ENCODE peak calls at places on chromosomes 5 and 9, in ten cellular contexts. One of them, this sample, is unnamed.

GRCh38 chr9:98775831-98776441 is 20.4 kb downstream of the ANKS6 start:
- DNase-seq in HFF-Myc: peak
- DNase-seq in mucosa of descending colon: peak
- DNase-seq in foreskin fibroblast: peak
- DNase-seq in A549: peak
- DNase-seq in body of pancreas: peak
- DNase-seq in GM23248: peak
- DNase-seq in AG09309: peak
- DNase-seq in hepatocyte: peak
- DNase-seq in fibroblast of pulmonary artery: peak
- DNase-seq in this sample: peak

GRCh38 chr5:81895312-81895711 is 76.5 kb upstream of the ATG10 start:
- DNase-seq in HFF-Myc: no peak
- DNase-seq in mucosa of descending colon: no peak
- DNase-seq in foreskin fibroblast: peak
- DNase-seq in A549: no peak
- DNase-seq in body of pancreas: no peak
- DNase-seq in GM23248: no peak
- DNase-seq in AG09309: no peak
- DNase-seq in hepatocyte: no peak
- DNase-seq in fibroblast of pulmonary artery: peak
- DNase-seq in this sample: peak

GRCh38 chr5:128436825-128437224 is 101.2 kb downstream of the FBN2 start:
- DNase-seq in HFF-Myc: peak
- DNase-seq in mucosa of descending colon: no peak
- DNase-seq in foreskin fibroblast: peak
- DNase-seq in A549: peak
- DNase-seq in body of pancreas: no peak
- DNase-seq in GM23248: peak
- DNase-seq in AG09309: peak
- DNase-seq in hepatocyte: peak
- DNase-seq in fibroblast of pulmonary artery: peak
- DNase-seq in this sample: peak

GRCh38 chr9:123397975-123398374 is 42.0 kb downstream of the CRB2 start:
- DNase-seq in HFF-Myc: no peak
- DNase-seq in mucosa of descending colon: no peak
- DNase-seq in foreskin fibroblast: no peak
- DNase-seq in A549: no peak
- DNase-seq in body of pancreas: no peak
- DNase-seq in GM23248: no peak
- DNase-seq in AG09309: no peak
- DNase-seq in hepatocyte: no peak
- DNase-seq in fibroblast of pulmonary artery: no peak
- DNase-seq in this sample: no peak

GRCh38 chr9:73423891-73424290 is 272.2 kb downstream of the ANXA1 start:
- DNase-seq in HFF-Myc: no peak
- DNase-seq in mucosa of descending colon: no peak
- DNase-seq in foreskin fibroblast: peak
- DNase-seq in A549: no peak
- DNase-seq in body of pancreas: no peak
- DNase-seq in GM23248: no peak
- DNase-seq in AG09309: no peak
- DNase-seq in hepatocyte: no peak
- DNase-seq in fibroblast of pulmonary artery: peak
- DNase-seq in this sample: no peak

GRCh38 chr5:73380710-73381586 is 67.6 kb downstream of the FOXD1 start:
- DNase-seq in HFF-Myc: no peak
- DNase-seq in mucosa of descending colon: no peak
- DNase-seq in foreskin fibroblast: no peak
- DNase-seq in A549: no peak
- DNase-seq in body of pancreas: no peak
- DNase-seq in GM23248: no peak
- DNase-seq in AG09309: no peak
- DNase-seq in hepatocyte: no peak
- DNase-seq in fibroblast of pulmonary artery: no peak
- DNase-seq in this sample: no peak

GRCh38 chr9:114125614-114126013 is 26.5 kb upstream of the KIF12 start:
- DNase-seq in HFF-Myc: no peak
- DNase-seq in mucosa of descending colon: no peak
- DNase-seq in foreskin fibroblast: no peak
- DNase-seq in A549: no peak
- DNase-seq in body of pancreas: no peak
- DNase-seq in GM23248: no peak
- DNase-seq in AG09309: no peak
- DNase-seq in hepatocyte: no peak
- DNase-seq in fibroblast of pulmonary artery: no peak
- DNase-seq in this sample: no peak

GRCh38 chr5:80008945-80009344 is 17.9 kb upstream of the MTX3 start:
- DNase-seq in HFF-Myc: no peak
- DNase-seq in mucosa of descending colon: no peak
- DNase-seq in foreskin fibroblast: no peak
- DNase-seq in A549: no peak
- DNase-seq in body of pancreas: no peak
- DNase-seq in GM23248: no peak
- DNase-seq in AG09309: no peak
- DNase-seq in hepatocyte: no peak
- DNase-seq in fibroblast of pulmonary artery: no peak
- DNase-seq in this sample: no peak

GRCh38 chr5:157516016-157516415 is 56.0 kb downstream of the NIPAL4 start:
- DNase-seq in HFF-Myc: peak
- DNase-seq in mucosa of descending colon: no peak
- DNase-seq in foreskin fibroblast: peak
- DNase-seq in A549: no peak
- DNase-seq in body of pancreas: no peak
- DNase-seq in GM23248: peak
- DNase-seq in AG09309: no peak
- DNase-seq in hepatocyte: peak
- DNase-seq in fibroblast of pulmonary artery: peak
- DNase-seq in this sample: peak

GRCh38 chr5:154189819-154190651 is 498 bp upstream of the GALNT10 start:
- DNase-seq in HFF-Myc: no peak
- DNase-seq in mucosa of descending colon: peak
- DNase-seq in foreskin fibroblast: peak
- DNase-seq in A549: peak
- DNase-seq in body of pancreas: peak
- DNase-seq in GM23248: peak
- DNase-seq in AG09309: no peak
- DNase-seq in hepatocyte: peak
- DNase-seq in fibroblast of pulmonary artery: peak
- DNase-seq in this sample: peak

GRCh38 chr9:32665101-32665500 is 29.6 kb upstream of the TAF1L start:
- DNase-seq in HFF-Myc: no peak
- DNase-seq in mucosa of descending colon: no peak
- DNase-seq in foreskin fibroblast: no peak
- DNase-seq in A549: no peak
- DNase-seq in body of pancreas: no peak
- DNase-seq in GM23248: peak
- DNase-seq in AG09309: no peak
- DNase-seq in hepatocyte: no peak
- DNase-seq in fibroblast of pulmonary artery: peak
- DNase-seq in this sample: peak

GRCh38 chr5:100772548-100772947 is 130.5 kb downstream of the ST8SIA4 start:
- DNase-seq in HFF-Myc: no peak
- DNase-seq in mucosa of descending colon: no peak
- DNase-seq in foreskin fibroblast: no peak
- DNase-seq in A549: no peak
- DNase-seq in body of pancreas: no peak
- DNase-seq in GM23248: no peak
- DNase-seq in AG09309: no peak
- DNase-seq in hepatocyte: no peak
- DNase-seq in fibroblast of pulmonary artery: no peak
- DNase-seq in this sample: no peak

GRCh38 chr5:100776244-100776643 is 126.8 kb downstream of the ST8SIA4 start:
- DNase-seq in HFF-Myc: no peak
- DNase-seq in mucosa of descending colon: no peak
- DNase-seq in foreskin fibroblast: peak
- DNase-seq in A549: no peak
- DNase-seq in body of pancreas: no peak
- DNase-seq in GM23248: peak
- DNase-seq in AG09309: no peak
- DNase-seq in hepatocyte: no peak
- DNase-seq in fibroblast of pulmonary artery: peak
- DNase-seq in this sample: peak

GRCh38 chr5:100779669-100780375 is 123.3 kb downstream of the ST8SIA4 start:
- DNase-seq in HFF-Myc: no peak
- DNase-seq in mucosa of descending colon: peak
- DNase-seq in foreskin fibroblast: no peak
- DNase-seq in A549: no peak
- DNase-seq in body of pancreas: no peak
- DNase-seq in GM23248: no peak
- DNase-seq in AG09309: no peak
- DNase-seq in hepatocyte: no peak
- DNase-seq in fibroblast of pulmonary artery: no peak
- DNase-seq in this sample: no peak

GRCh38 chr5:100780376-100780870 is 122.7 kb downstream of the ST8SIA4 start:
- DNase-seq in HFF-Myc: no peak
- DNase-seq in mucosa of descending colon: no peak
- DNase-seq in foreskin fibroblast: no peak
- DNase-seq in A549: no peak
- DNase-seq in body of pancreas: no peak
- DNase-seq in GM23248: no peak
- DNase-seq in AG09309: no peak
- DNase-seq in hepatocyte: no peak
- DNase-seq in fibroblast of pulmonary artery: no peak
- DNase-seq in this sample: no peak

GRCh38 chr5:100777680-100778281 is 125.3 kb downstream of the ST8SIA4 start:
- DNase-seq in HFF-Myc: peak
- DNase-seq in mucosa of descending colon: peak
- DNase-seq in foreskin fibroblast: peak
- DNase-seq in A549: no peak
- DNase-seq in body of pancreas: no peak
- DNase-seq in GM23248: peak
- DNase-seq in AG09309: peak
- DNase-seq in hepatocyte: peak
- DNase-seq in fibroblast of pulmonary artery: peak
- DNase-seq in this sample: peak
- H3K4me3 ChIP-seq in HFF-Myc: no peak
- H3K4me3 ChIP-seq in mucosa of descending colon: no peak
- H3K4me3 ChIP-seq in foreskin fibroblast: no peak
- H3K4me3 ChIP-seq in A549: no peak
- H3K4me3 ChIP-seq in body of pancreas: no peak
- H3K4me3 ChIP-seq in GM23248: peak
- H3K4me3 ChIP-seq in AG09309: no peak
- H3K4me3 ChIP-seq in hepatocyte: no peak
- H3K4me3 ChIP-seq in fibroblast of pulmonary artery: peak
- H3K4me3 ChIP-seq in this sample: peak

DNA sequence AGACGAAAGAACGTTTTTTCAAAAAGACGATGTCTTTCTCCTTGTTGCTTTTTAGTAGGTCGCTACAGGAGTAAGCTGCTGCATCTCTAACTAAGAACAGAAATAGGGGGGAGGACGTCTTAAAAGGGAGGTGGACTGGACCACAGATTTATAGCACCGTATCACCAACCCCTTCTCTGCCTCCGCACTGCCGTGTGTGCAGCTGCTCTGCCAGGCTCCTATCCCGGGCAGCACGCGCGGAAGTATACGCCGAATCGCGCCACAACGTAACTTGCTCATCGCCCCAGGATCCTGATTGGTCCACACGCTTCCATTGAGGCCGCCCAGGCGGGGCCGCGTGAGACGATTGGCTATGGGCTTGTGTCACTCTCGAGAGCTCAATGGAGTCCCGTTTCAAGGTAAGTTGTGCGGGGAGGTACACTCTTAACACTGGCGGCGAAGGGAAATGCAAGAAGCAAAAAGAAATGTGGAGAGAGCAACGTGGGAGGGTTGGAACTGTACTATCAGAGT is at the start of gene ELAVL2:
- DNase-seq in HFF-Myc: peak
- DNase-seq in mucosa of descending colon: peak
- DNase-seq in foreskin fibroblast: peak
- DNase-seq in A549: peak
- DNase-seq in body of pancreas: peak
- DNase-seq in GM23248: peak
- DNase-seq in AG09309: peak
- DNase-seq in hepatocyte: peak
- DNase-seq in fibroblast of pulmonary artery: peak
- DNase-seq in this sample: peak
- H3K4me3 ChIP-seq in HFF-Myc: no peak
- H3K4me3 ChIP-seq in mucosa of descending colon: no peak
- H3K4me3 ChIP-seq in foreskin fibroblast: peak
- H3K4me3 ChIP-seq in A549: peak
- H3K4me3 ChIP-seq in body of pancreas: no peak
- H3K4me3 ChIP-seq in GM23248: peak
- H3K4me3 ChIP-seq in AG09309: peak
- H3K4me3 ChIP-seq in hepatocyte: peak
- H3K4me3 ChIP-seq in fibroblast of pulmonary artery: peak
- H3K4me3 ChIP-seq in this sample: peak

GRCh38 chr9:133239533-133240090 is 30.6 kb upstream of the OBP2B start:
- DNase-seq in HFF-Myc: no peak
- DNase-seq in mucosa of descending colon: no peak
- DNase-seq in foreskin fibroblast: no peak
- DNase-seq in A549: no peak
- DNase-seq in body of pancreas: no peak
- DNase-seq in GM23248: no peak
- DNase-seq in AG09309: no peak
- DNase-seq in hepatocyte: no peak
- DNase-seq in fibroblast of pulmonary artery: no peak
- DNase-seq in this sample: no peak

GRCh38 chr9:133238851-133239532 is 29.9 kb upstream of the OBP2B start:
- DNase-seq in HFF-Myc: no peak
- DNase-seq in mucosa of descending colon: peak
- DNase-seq in foreskin fibroblast: peak
- DNase-seq in A549: peak
- DNase-seq in body of pancreas: peak
- DNase-seq in GM23248: peak
- DNase-seq in AG09309: no peak
- DNase-seq in hepatocyte: peak
- DNase-seq in fibroblast of pulmonary artery: peak
- DNase-seq in this sample: peak

GRCh38 chr9:133237271-133237731 is 28.3 kb upstream of the OBP2B start:
- DNase-seq in HFF-Myc: no peak
- DNase-seq in mucosa of descending colon: peak
- DNase-seq in foreskin fibroblast: no peak
- DNase-seq in A549: no peak
- DNase-seq in body of pancreas: no peak
- DNase-seq in GM23248: peak
- DNase-seq in AG09309: no peak
- DNase-seq in hepatocyte: no peak
- DNase-seq in fibroblast of pulmonary artery: peak
- DNase-seq in this sample: peak

GRCh38 chr9:133236291-133237071 is 27.4 kb upstream of the OBP2B start:
- DNase-seq in HFF-Myc: no peak
- DNase-seq in mucosa of descending colon: peak
- DNase-seq in foreskin fibroblast: no peak
- DNase-seq in A549: no peak
- DNase-seq in body of pancreas: no peak
- DNase-seq in GM23248: no peak
- DNase-seq in AG09309: no peak
- DNase-seq in hepatocyte: no peak
- DNase-seq in fibroblast of pulmonary artery: no peak
- DNase-seq in this sample: no peak

GRCh38 chr9:133238272-133238850 is 29.3 kb upstream of the OBP2B start:
- DNase-seq in HFF-Myc: no peak
- DNase-seq in mucosa of descending colon: peak
- DNase-seq in foreskin fibroblast: peak
- DNase-seq in A549: peak
- DNase-seq in body of pancreas: peak
- DNase-seq in GM23248: peak
- DNase-seq in AG09309: no peak
- DNase-seq in hepatocyte: peak
- DNase-seq in fibroblast of pulmonary artery: peak
- DNase-seq in this sample: peak
- H3K4me3 ChIP-seq in HFF-Myc: no peak
- H3K4me3 ChIP-seq in mucosa of descending colon: no peak
- H3K4me3 ChIP-seq in foreskin fibroblast: no peak
- H3K4me3 ChIP-seq in A549: peak
- H3K4me3 ChIP-seq in body of pancreas: no peak
- H3K4me3 ChIP-seq in GM23248: peak
- H3K4me3 ChIP-seq in AG09309: no peak
- H3K4me3 ChIP-seq in hepatocyte: peak
- H3K4me3 ChIP-seq in fibroblast of pulmonary artery: peak
- H3K4me3 ChIP-seq in this sample: peak

GRCh38 chr9:5879419-5880181 is 11.1 kb upstream of the MLANA start:
- DNase-seq in HFF-Myc: peak
- DNase-seq in mucosa of descending colon: no peak
- DNase-seq in foreskin fibroblast: peak
- DNase-seq in A549: peak
- DNase-seq in body of pancreas: no peak
- DNase-seq in GM23248: peak
- DNase-seq in AG09309: peak
- DNase-seq in hepatocyte: peak
- DNase-seq in fibroblast of pulmonary artery: peak
- DNase-seq in this sample: peak
- H3K4me3 ChIP-seq in HFF-Myc: no peak
- H3K4me3 ChIP-seq in mucosa of descending colon: no peak
- H3K4me3 ChIP-seq in foreskin fibroblast: no peak
- H3K4me3 ChIP-seq in A549: peak
- H3K4me3 ChIP-seq in body of pancreas: no peak
- H3K4me3 ChIP-seq in GM23248: peak
- H3K4me3 ChIP-seq in AG09309: no peak
- H3K4me3 ChIP-seq in hepatocyte: no peak
- H3K4me3 ChIP-seq in fibroblast of pulmonary artery: no peak
- H3K4me3 ChIP-seq in this sample: no peak

This sample was measured in choroid plexus epithelial cell.